ENCODE peak calls at places on chromosomes 6 and 20, in nine cellular contexts. One of them, this sample, is unnamed.
A peak's percentile ranks its signal among the peaks of the same experiment; 100 is the strongest.

GRCh38 chr6:168192195-168192900 is 113.3 kb upstream of the FRMD1 start:
- DNase-seq in activated T-cell treated with anti-CD3 and anti-CD28 coated beads, Interleukin-2, amount 50 U/mL, for 1 hour: no peak
- DNase-seq in NCI-H1417: peak; percentile 96
- DNase-seq in stimulated activated CD4-positive, alpha-beta T cell treated with anti-CD3 and anti-CD28 coated beads, Interleukin-15, amount 100 ng/mL, for 1 hour: no peak
- DNase-seq in GM23248: no peak
- DNase-seq in cardiac muscle cell: no peak
- DNase-seq in left lung: no peak
- DNase-seq in amniotic stem cell: no peak
- DNase-seq in left ventricle myocardium inferior: no peak
- DNase-seq in this sample: no peak

GRCh38 chr6:145506554-145506953 is 228.8 kb downstream of the EPM2A start:
- DNase-seq in activated T-cell treated with anti-CD3 and anti-CD28 coated beads, Interleukin-2, amount 50 U/mL, for 1 hour: no peak
- DNase-seq in NCI-H1417: no peak
- DNase-seq in stimulated activated CD4-positive, alpha-beta T cell treated with anti-CD3 and anti-CD28 coated beads, Interleukin-15, amount 100 ng/mL, for 1 hour: no peak
- DNase-seq in GM23248: peak; percentile 3
- DNase-seq in cardiac muscle cell: no peak
- DNase-seq in left lung: no peak
- DNase-seq in amniotic stem cell: no peak
- DNase-seq in left ventricle myocardium inferior: no peak
- DNase-seq in this sample: no peak

GRCh38 chr6:113632220-113632864 is 224.8 kb upstream of the MARCKS start:
- DNase-seq in activated T-cell treated with anti-CD3 and anti-CD28 coated beads, Interleukin-2, amount 50 U/mL, for 1 hour: no peak
- DNase-seq in NCI-H1417: no peak
- DNase-seq in stimulated activated CD4-positive, alpha-beta T cell treated with anti-CD3 and anti-CD28 coated beads, Interleukin-15, amount 100 ng/mL, for 1 hour: peak; percentile 8
- DNase-seq in GM23248: peak; percentile 89
- DNase-seq in cardiac muscle cell: no peak
- DNase-seq in left lung: peak; percentile 41
- DNase-seq in amniotic stem cell: peak; percentile 87
- DNase-seq in left ventricle myocardium inferior: peak; percentile 16
- DNase-seq in this sample: peak; percentile 94

GRCh38 chr20:60389882-60390281 is 431.7 kb downstream of the CDH26 start:
- DNase-seq in activated T-cell treated with anti-CD3 and anti-CD28 coated beads, Interleukin-2, amount 50 U/mL, for 1 hour: no peak
- DNase-seq in NCI-H1417: no peak
- DNase-seq in stimulated activated CD4-positive, alpha-beta T cell treated with anti-CD3 and anti-CD28 coated beads, Interleukin-15, amount 100 ng/mL, for 1 hour: no peak
- DNase-seq in GM23248: no peak
- DNase-seq in cardiac muscle cell: no peak
- DNase-seq in left lung: no peak
- DNase-seq in amniotic stem cell: no peak
- DNase-seq in left ventricle myocardium inferior: no peak
- DNase-seq in this sample: no peak

GRCh38 chr20:31707994-31708744 is 14.5 kb downstream of the BCL2L1 start:
- DNase-seq in activated T-cell treated with anti-CD3 and anti-CD28 coated beads, Interleukin-2, amount 50 U/mL, for 1 hour: no peak
- DNase-seq in NCI-H1417: peak; percentile 99
- DNase-seq in stimulated activated CD4-positive, alpha-beta T cell treated with anti-CD3 and anti-CD28 coated beads, Interleukin-15, amount 100 ng/mL, for 1 hour: no peak
- DNase-seq in GM23248: no peak
- DNase-seq in cardiac muscle cell: no peak
- DNase-seq in left lung: peak; percentile 70
- DNase-seq in amniotic stem cell: no peak
- DNase-seq in left ventricle myocardium inferior: peak; percentile 64
- DNase-seq in this sample: no peak

GRCh38 chr6:68400396-68400795 is 234.7 kb upstream of the ADGRB3 start:
- DNase-seq in activated T-cell treated with anti-CD3 and anti-CD28 coated beads, Interleukin-2, amount 50 U/mL, for 1 hour: no peak
- DNase-seq in NCI-H1417: no peak
- DNase-seq in stimulated activated CD4-positive, alpha-beta T cell treated with anti-CD3 and anti-CD28 coated beads, Interleukin-15, amount 100 ng/mL, for 1 hour: no peak
- DNase-seq in GM23248: no peak
- DNase-seq in cardiac muscle cell: no peak
- DNase-seq in left lung: no peak
- DNase-seq in amniotic stem cell: no peak
- DNase-seq in left ventricle myocardium inferior: no peak
- DNase-seq in this sample: no peak

GRCh38 chr6:14549319-14549770 is 431.8 kb downstream of the CD83 start:
- DNase-seq in activated T-cell treated with anti-CD3 and anti-CD28 coated beads, Interleukin-2, amount 50 U/mL, for 1 hour: no peak
- DNase-seq in NCI-H1417: peak; percentile 96
- DNase-seq in stimulated activated CD4-positive, alpha-beta T cell treated with anti-CD3 and anti-CD28 coated beads, Interleukin-15, amount 100 ng/mL, for 1 hour: no peak
- DNase-seq in GM23248: no peak
- DNase-seq in cardiac muscle cell: no peak
- DNase-seq in left lung: no peak
- DNase-seq in amniotic stem cell: no peak
- DNase-seq in left ventricle myocardium inferior: no peak
- DNase-seq in this sample: no peak

GRCh38 chr20:22106308-22106938 is 401.0 kb downstream of the PAX1 start:
- DNase-seq in activated T-cell treated with anti-CD3 and anti-CD28 coated beads, Interleukin-2, amount 50 U/mL, for 1 hour: no peak
- DNase-seq in NCI-H1417: peak; percentile 60
- DNase-seq in stimulated activated CD4-positive, alpha-beta T cell treated with anti-CD3 and anti-CD28 coated beads, Interleukin-15, amount 100 ng/mL, for 1 hour: no peak
- DNase-seq in GM23248: peak; percentile 61
- DNase-seq in cardiac muscle cell: peak; percentile 47
- DNase-seq in left lung: no peak
- DNase-seq in amniotic stem cell: no peak
- DNase-seq in left ventricle myocardium inferior: no peak
- DNase-seq in this sample: peak; percentile 14

GRCh38 chr20:10475225-10475624 is 40.1 kb downstream of the SLX4IP start:
- DNase-seq in activated T-cell treated with anti-CD3 and anti-CD28 coated beads, Interleukin-2, amount 50 U/mL, for 1 hour: no peak
- DNase-seq in NCI-H1417: no peak
- DNase-seq in stimulated activated CD4-positive, alpha-beta T cell treated with anti-CD3 and anti-CD28 coated beads, Interleukin-15, amount 100 ng/mL, for 1 hour: no peak
- DNase-seq in GM23248: no peak
- DNase-seq in cardiac muscle cell: no peak
- DNase-seq in left lung: no peak
- DNase-seq in amniotic stem cell: no peak
- DNase-seq in left ventricle myocardium inferior: no peak
- DNase-seq in this sample: no peak

GRCh38 chr20:17901971-17902370 is 66.6 kb downstream of the SNX5 start:
- DNase-seq in activated T-cell treated with anti-CD3 and anti-CD28 coated beads, Interleukin-2, amount 50 U/mL, for 1 hour: no peak
- DNase-seq in NCI-H1417: no peak
- DNase-seq in stimulated activated CD4-positive, alpha-beta T cell treated with anti-CD3 and anti-CD28 coated beads, Interleukin-15, amount 100 ng/mL, for 1 hour: no peak
- DNase-seq in GM23248: no peak
- DNase-seq in cardiac muscle cell: no peak
- DNase-seq in left lung: no peak
- DNase-seq in amniotic stem cell: no peak
- DNase-seq in left ventricle myocardium inferior: no peak
- DNase-seq in this sample: no peak

GRCh38 chr6:108406943-108407342 is 112.1 kb downstream of the AFG1L start:
- DNase-seq in activated T-cell treated with anti-CD3 and anti-CD28 coated beads, Interleukin-2, amount 50 U/mL, for 1 hour: no peak
- DNase-seq in NCI-H1417: no peak
- DNase-seq in stimulated activated CD4-positive, alpha-beta T cell treated with anti-CD3 and anti-CD28 coated beads, Interleukin-15, amount 100 ng/mL, for 1 hour: no peak
- DNase-seq in GM23248: no peak
- DNase-seq in cardiac muscle cell: no peak
- DNase-seq in left lung: no peak
- DNase-seq in amniotic stem cell: no peak
- DNase-seq in left ventricle myocardium inferior: no peak
- DNase-seq in this sample: no peak

This sample was measured in Daoy.